ENCODE peak calls at places on chromosomes 7 and 10, in nine cellular contexts. T is foreskin keratinocyte; Y is cerebellar cortex; U is lung; A is Right ventricle myocardium superior; Q is stimulated activated naive B cell treated with anti-CD40 and anti-IgM and Interleukin-4, amounts not matched to agents 10 μg/mL and 1 μg/mL and 100 μg/mL, for 72 hours; O is activated CD4-positive, alpha-beta T cell treated with anti-CD3 and anti-CD28 coated beads for 24 hours; B is CD4-positive, alpha-beta T cell; I is skeletal muscle cell. J is an unnamed sample.
A peak's percentile ranks its signal among the peaks of the same experiment; 100 is the strongest.

GRCh38 chr10:88227342-88228018 is 355.6 kb downstream of the RNLS start:
- DNase-seq in O (no peak), I (peak; percentile 68), Y (no peak), B (no peak), U (no peak), A (peak; percentile 48), Q (no peak), T (no peak), J (no peak)

GRCh38 chr10:125684583-125684982 is 1.6 kb upstream of the TEX36 start:
- DNase-seq in U (no peak), Y (no peak), A (peak; percentile 53), B (no peak), Q (no peak), I (no peak), O (no peak), T (no peak), J (no peak)

GRCh38 chr7:148434181-148434769 is 156.3 kb upstream of the C7orf33 start:
- DNase-seq in Q (no peak), Y (no peak), O (no peak), B (no peak), U (no peak), A (no peak), T (peak; percentile 88), I (no peak), J (no peak)

GRCh38 chr10:10326119-10326518 is 691.6 kb upstream of the CELF2 start:
- DNase-seq in Y (no peak), U (no peak), A (no peak), B (no peak), T (no peak), O (no peak), I (no peak), Q (no peak), J (no peak)

GRCh38 chr7:80941206-80941758 is 22.4 kb upstream of the SEMA3C start:
- DNase-seq in T (peak; percentile 97), Y (no peak), Q (no peak), A (no peak), B (no peak), O (no peak), U (no peak), I (peak; percentile 80), J (peak; percentile 71)

GRCh38 chr7:116876664-116877442 is 14.5 kb downstream of the CAPZA2 start:
- DNase-seq in A (peak; percentile 71), Q (no peak), I (no peak), U (peak; percentile 51), B (no peak), O (no peak), T (no peak), Y (no peak), J (no peak)

GRCh38 chr10:64036306-64036930 is 515.2 kb downstream of the REEP3 start:
- DNase-seq in U (no peak), Q (no peak), O (no peak), I (no peak), B (no peak), Y (peak; percentile 90), A (no peak), T (no peak), J (no peak)

GRCh38 chr7:55534262-55534915 is 37.9 kb downstream of the VOPP1 start:
- DNase-seq in A (peak; percentile 57), B (peak; percentile 38), Q (peak; percentile 96), U (peak; percentile 63), I (peak; percentile 29), O (peak; percentile 66), T (peak; percentile 92), Y (no peak), J (no peak)

GRCh38 chr10:75105576-75106197 is 5.8 kb upstream of the SAMD8 start:
- DNase-seq in I (no peak), A (no peak), O (no peak), B (no peak), Y (no peak), U (no peak), Q (no peak), T (no peak), J (no peak)

GRCh38 chr7:150716368-150716767 is at the start of gene GIMAP1:
- DNase-seq in T (no peak), Y (no peak), U (no peak), I (no peak), B (peak; percentile 66), A (peak; percentile 54), O (no peak), Q (no peak), J (no peak)

GRCh38 chr7:128911441-128912031 is 1.0 kb upstream of the KCP start:
- DNase-seq in O (no peak), T (no peak), U (no peak), I (no peak), B (no peak), Y (peak; percentile 82), A (peak; percentile 59), Q (no peak), J (no peak)

GRCh38 chr10:115653473-115653872 is 560.3 kb downstream of the ATRNL1 start:
- DNase-seq in Q (no peak), A (no peak), U (no peak), I (no peak), O (no peak), Y (no peak), B (no peak), T (no peak), J (no peak)

GRCh38 chr7:22241805-22242390 is 115.1 kb downstream of the RAPGEF5 start:
- DNase-seq in T (no peak), B (no peak), Y (no peak), A (no peak), Q (no peak), O (no peak), U (no peak), I (no peak), J (no peak)

GRCh38 chr10:96850825-96851224 is 18.7 kb downstream of the LCOR start:
- DNase-seq in A (no peak), B (no peak), T (peak; percentile 95), U (no peak), Q (no peak), I (peak; percentile 91), O (no peak), Y (no peak), J (no peak)

GRCh38 chr10:49008505-49009202 is 69.0 kb upstream of the LRRC18 start:
- DNase-seq in B (no peak), Y (no peak), U (no peak), Q (no peak), O (no peak), A (no peak), I (no peak), T (no peak), J (no peak)

GRCh38 chr10:75967491-75967890 is 536.1 kb downstream of the LRMDA start:
- DNase-seq in Q (no peak), Y (no peak), T (no peak), O (no peak), B (no peak), A (no peak), I (no peak), U (no peak), J (no peak)

GRCh38 chr10:5565671-5566581 is 41.2 kb downstream of the CALML3 start:
- DNase-seq in B (no peak), I (no peak), A (peak; percentile 30), O (no peak), Q (no peak), U (no peak), Y (no peak), T (peak; percentile 100), J (no peak)

GRCh38 chr10:72039377-72039776 is 49.0 kb downstream of the SPOCK2 start:
- DNase-seq in O (no peak), U (no peak), Q (no peak), I (no peak), Y (no peak), B (no peak), A (no peak), T (no peak), J (no peak)

GRCh38 chr10:59865101-59865500 is 41.3 kb downstream of the CCDC6 start:
- DNase-seq in Y (peak; percentile 52), O (no peak), A (no peak), Q (peak; percentile 5), I (no peak), B (no peak), T (peak; percentile 96), U (peak; percentile 57), J (no peak)

GRCh38 chr7:13581097-13581496 is 408.4 kb downstream of the ETV1 start:
- DNase-seq in I (no peak), Y (no peak), O (no peak), U (no peak), B (no peak), Q (no peak), A (no peak), T (no peak), J (no peak)

GRCh38 chr7:92843034-92843760 is 6.8 kb upstream of the CDK6 start:
- DNase-seq in T (no peak), B (no peak), U (no peak), Q (no peak), I (no peak), Y (no peak), A (no peak), O (no peak), J (no peak)

GRCh38 chr7:50812847-50813475 is 30.3 kb upstream of the GRB10 start:
- DNase-seq in T (peak; percentile 73), U (peak; percentile 83), A (peak; percentile 83), Q (no peak), B (no peak), O (no peak), Y (peak; percentile 12), I (no peak), J (no peak)